ENCODE peak calls at places on chromosomes 4 and X, in four cellular contexts. R, M, Y and I are unnamed samples.
A peak's percentile ranks its signal among the peaks of the same experiment; 100 is the strongest.

GRCh38 chrX:53481093-53481492 is 46.9 kb upstream of the HSD17B10 start:
- DNase-seq in R (no peak), M (peak; percentile 28), Y (no peak), I (peak; percentile 28)

GRCh38 chr4:87920478-87920877 is 55.0 kb upstream of the SPP1 start:
- DNase-seq in R (no peak), M (no peak), Y (no peak), I (peak; percentile 69)

GRCh38 chr4:80610845-80611244 is 275.3 kb downstream of the CFAP299 start:
- DNase-seq in R (no peak), M (no peak), Y (no peak), I (no peak)

GRCh38 chr4:107854326-107855030 is 29.7 kb downstream of the SGMS2 start:
- DNase-seq in R (no peak), M (no peak), Y (no peak), I (no peak)

GRCh38 chrX:142201113-142201512 is 4.0 kb downstream of the MAGEC2 start:
- DNase-seq in R (no peak), M (no peak), Y (no peak), I (no peak)

GRCh38 chr4:7304436-7304835 is 112.1 kb downstream of the SORCS2 start:
- DNase-seq in R (no peak), M (no peak), Y (no peak), I (no peak)

GRCh38 chr4:70505152-70505748 is 13.1 kb upstream of the AMTN start:
- DNase-seq in R (peak; percentile 42), M (peak; percentile 55), Y (peak; percentile 38), I (peak; percentile 75)

GRCh38 chr4:120517966-120518365 is 404.6 kb downstream of the PRDM5 start:
- DNase-seq in R (peak; percentile 63), M (peak; percentile 7), Y (peak; percentile 9), I (peak; percentile 39)

GRCh38 chr4:78154972-78155371 is 97.8 kb downstream of the FRAS1 start:
- DNase-seq in R (no peak), M (no peak), Y (no peak), I (no peak)
- TF ChIP-seq REST in R (peak; percentile 9), M (no peak), Y (no peak), I (peak; percentile 54)

GRCh38 chr4:168831919-168832745 is 177.9 kb downstream of the CBR4 start:
- DNase-seq in R (peak; percentile 32), M (peak; percentile 75), Y (peak; percentile 23), I (peak; percentile 97)
- TF ChIP-seq EZH2 in R (no peak), M (no peak), Y (no peak), I (no peak)

GRCh38 chrX:119570351-119570835 is 4.0 kb upstream of the UBE2A start:
- DNase-seq in R (no peak), M (no peak), Y (no peak), I (peak; percentile 5)

GRCh38 chrX:119579414-119579813 is 5.1 kb downstream of the UBE2A start:
- DNase-seq in R (no peak), M (no peak), Y (no peak), I (no peak)

GRCh38 chrX:119573222-119573621 is 1.1 kb upstream of the UBE2A start:
- DNase-seq in R (no peak), M (no peak), Y (no peak), I (no peak)

GRCh38 chrX:119573840-119574393 is 446 bp upstream of the UBE2A start:
- DNase-seq in R (peak; percentile 15), M (peak; percentile 22), Y (peak; percentile 10), I (peak; percentile 45)

GRCh38 chrX:119574394-119575266 is at the start of gene UBE2A:
- DNase-seq in R (peak; percentile 79), M (peak; percentile 87), Y (peak; percentile 69), I (peak; percentile 93)
- TF ChIP-seq REST in R (no peak), M (no peak), Y (no peak), I (no peak)

DNA sequence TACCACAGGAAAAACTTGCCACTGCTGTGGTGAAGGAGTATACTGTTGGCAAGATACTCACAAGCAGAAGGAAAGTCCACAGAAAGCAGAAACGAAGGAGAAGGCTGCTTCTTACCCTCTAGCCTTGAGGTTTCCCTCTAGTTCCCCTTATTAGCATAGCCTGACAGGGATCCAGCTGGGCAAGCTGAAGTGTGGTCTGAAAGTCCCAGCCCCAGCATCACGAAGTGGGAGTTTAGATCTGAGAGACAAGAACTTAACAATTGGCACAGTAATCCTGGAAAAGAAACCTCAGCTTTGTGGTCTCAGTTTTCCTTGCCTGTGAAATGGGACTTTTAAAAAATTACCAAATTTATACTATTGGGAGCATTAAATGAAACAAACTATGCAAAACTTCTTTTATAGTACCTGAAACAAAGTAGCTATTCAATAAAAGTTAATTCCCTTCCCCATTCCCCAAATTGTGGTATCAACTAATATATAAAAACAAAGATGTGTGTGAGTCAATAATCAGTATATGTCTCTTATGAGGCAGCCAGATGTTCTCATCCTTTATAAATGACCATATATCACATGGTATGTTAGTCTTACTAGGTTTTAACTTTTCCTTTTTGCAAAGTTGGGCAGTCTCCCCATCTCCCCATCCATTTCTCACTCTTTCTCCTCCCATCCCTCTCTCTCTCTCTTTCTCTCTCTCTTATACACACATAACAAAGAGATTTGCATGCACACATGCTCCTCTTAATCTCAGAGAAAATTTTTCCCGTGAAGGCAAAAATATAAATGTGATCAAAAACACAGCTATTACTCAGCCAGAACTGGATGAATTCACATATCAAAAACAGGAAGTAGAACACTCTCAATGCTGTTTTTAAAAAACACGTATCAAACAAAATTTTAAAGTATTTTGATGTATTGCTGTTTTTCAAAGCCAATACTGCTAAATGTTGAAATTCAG is 57.8 kb downstream of the SCFD2 start:
- DNase-seq in R (no peak), M (no peak), Y (no peak), I (no peak)
- TF ChIP-seq EZH2 in R (no peak), M (no peak), Y (no peak), I (no peak)

GRCh38 chrX:46820391-46821100 is 16.3 kb upstream of the RP2 start:
- DNase-seq in R (no peak), M (no peak), Y (no peak), I (no peak)

GRCh38 chrX:46819136-46819535 is 17.7 kb upstream of the RP2 start:
- DNase-seq in R (no peak), M (no peak), Y (peak; percentile 27), I (no peak)

GRCh38 chrX:46812445-46812844 is 24.4 kb upstream of the RP2 start:
- DNase-seq in R (no peak), M (no peak), Y (peak; percentile 87), I (no peak)

GRCh38 chrX:46811101-46811500 is 25.7 kb upstream of the RP2 start:
- DNase-seq in R (no peak), M (no peak), Y (no peak), I (no peak)

GRCh38 chrX:46814966-46815365 is 21.9 kb upstream of the RP2 start:
- DNase-seq in R (no peak), M (no peak), Y (no peak), I (no peak)
- TF ChIP-seq REST in R (no peak), M (no peak), Y (no peak), I (no peak)

DNA sequence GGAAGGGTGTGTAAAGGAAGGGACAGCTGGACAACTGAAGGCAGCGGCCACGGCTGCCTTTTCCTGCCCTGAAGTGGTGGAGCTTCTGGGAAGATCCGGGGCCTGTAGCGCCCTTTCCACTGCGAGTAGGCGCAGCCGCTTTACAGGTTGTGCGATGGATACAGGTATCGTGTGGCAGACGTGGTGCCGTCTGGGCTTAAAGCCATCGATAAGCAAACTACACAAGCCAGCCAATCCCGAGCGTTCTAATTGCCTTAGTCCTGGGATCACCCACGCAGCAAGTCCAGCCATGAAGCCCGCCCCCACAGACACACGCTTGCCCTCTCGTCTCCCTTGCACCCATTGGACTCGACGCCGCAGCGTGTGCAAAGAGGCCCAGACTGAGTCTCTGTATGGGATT is 15.4 kb downstream of the NKX6-1 start:
- DNase-seq in R (no peak), M (no peak), Y (no peak), I (peak; percentile 61)
- TF ChIP-seq EZH2 in R (no peak), M (no peak), Y (no peak), I (peak; percentile 10)

GRCh38 chr4:3073158-3074077 is 920 bp downstream of the HTT-AS start:
- DNase-seq in R (no peak), M (no peak), Y (peak; percentile 74), I (peak; percentile 45)
- TF ChIP-seq REST in R (no peak), M (no peak), Y (no peak), I (no peak)

DNA sequence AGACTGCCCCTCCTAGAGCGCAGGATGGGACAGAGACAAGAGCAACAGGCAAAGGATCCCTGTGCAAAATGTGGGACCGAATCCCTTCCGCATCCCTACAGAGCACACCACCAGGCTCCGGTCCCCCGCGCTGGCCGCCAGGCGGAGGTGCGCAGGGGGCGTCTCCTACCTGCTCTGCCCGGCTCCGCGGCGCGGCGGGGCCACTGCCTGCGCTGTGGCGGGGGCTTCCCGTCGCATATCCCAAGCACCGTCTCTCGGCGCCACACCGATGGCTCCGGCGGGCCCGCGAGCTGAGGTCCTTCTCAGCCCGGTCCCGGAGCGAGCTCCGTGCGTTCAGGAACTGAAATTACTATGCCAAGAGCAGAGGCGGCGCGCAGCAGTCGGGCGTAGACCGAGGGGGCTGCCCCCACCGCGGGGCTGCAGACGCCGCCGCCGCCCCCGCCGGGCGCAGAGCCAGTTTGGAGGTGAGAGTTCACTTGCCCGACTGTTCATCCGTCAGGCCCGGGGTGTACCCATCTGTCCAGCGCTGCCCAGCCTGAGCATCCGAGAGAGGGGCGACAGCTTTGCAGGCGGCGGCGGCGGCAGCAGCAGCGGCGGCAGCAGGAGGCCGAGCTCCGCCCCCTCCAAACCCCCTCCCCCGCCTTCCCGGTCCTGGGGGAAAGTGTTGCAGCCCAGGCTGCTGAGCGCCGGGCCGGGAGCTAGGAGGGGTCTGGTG is at the start of gene GPRIN3:
- DNase-seq in R (no peak), M (no peak), Y (no peak), I (peak; percentile 76)
- TF ChIP-seq EZH2 in R (no peak), M (no peak), Y (no peak), I (no peak)